ENCODE peak calls at places on chromosomes 7 and 10, in seven cellular contexts. One of them, this sample, is unnamed. For H3K4me1, the result is how much of the 10 kb centered on the place peaks cover.

GRCh38 chr10:109978481-109978880 is 29.3 kb upstream of the ADD3 start:
- DNase-seq in foreskin keratinocyte: no peak
- DNase-seq in CD8-positive, alpha-beta T cell: peak
- DNase-seq in cardiac muscle cell: peak
- DNase-seq in transverse colon: peak
- DNase-seq in ascending aorta: no peak
- DNase-seq in vagina: no peak
- DNase-seq in this sample: peak

GRCh38 chr7:72258074-72258473 is 154.1 kb downstream of the CALN1 start:
- DNase-seq in foreskin keratinocyte: no peak
- DNase-seq in CD8-positive, alpha-beta T cell: no peak
- DNase-seq in cardiac muscle cell: no peak
- DNase-seq in transverse colon: no peak
- DNase-seq in ascending aorta: no peak
- DNase-seq in vagina: no peak
- DNase-seq in this sample: no peak

GRCh38 chr10:8041284-8042031 is 13.0 kb upstream of the GATA3 start:
- DNase-seq in foreskin keratinocyte: no peak
- DNase-seq in CD8-positive, alpha-beta T cell: no peak
- DNase-seq in cardiac muscle cell: no peak
- DNase-seq in transverse colon: no peak
- DNase-seq in ascending aorta: no peak
- DNase-seq in vagina: no peak
- DNase-seq in this sample: no peak

GRCh38 chr10:76435154-76435553 is 1003.7 kb downstream of the LRMDA start:
- DNase-seq in foreskin keratinocyte: no peak
- DNase-seq in CD8-positive, alpha-beta T cell: no peak
- DNase-seq in cardiac muscle cell: no peak
- DNase-seq in transverse colon: no peak
- DNase-seq in ascending aorta: no peak
- DNase-seq in vagina: no peak
- DNase-seq in this sample: no peak

GRCh38 chr7:30225863-30226361 is 58.5 kb upstream of the ZNRF2 start:
- DNase-seq in foreskin keratinocyte: peak
- DNase-seq in CD8-positive, alpha-beta T cell: no peak
- DNase-seq in cardiac muscle cell: peak
- DNase-seq in transverse colon: peak
- DNase-seq in ascending aorta: peak
- DNase-seq in vagina: no peak
- DNase-seq in this sample: no peak

GRCh38 chr10:119872860-119873671 is 423 bp upstream of the MCMBP start:
- DNase-seq in foreskin keratinocyte: peak
- DNase-seq in CD8-positive, alpha-beta T cell: peak
- DNase-seq in cardiac muscle cell: peak
- DNase-seq in transverse colon: peak
- DNase-seq in ascending aorta: peak
- DNase-seq in vagina: no peak
- DNase-seq in this sample: peak

GRCh38 chr7:101832205-101832631 is 14.8 kb downstream of the CUX1 start:
- DNase-seq in foreskin keratinocyte: no peak
- DNase-seq in CD8-positive, alpha-beta T cell: no peak
- DNase-seq in cardiac muscle cell: no peak
- DNase-seq in transverse colon: no peak
- DNase-seq in ascending aorta: no peak
- DNase-seq in vagina: no peak
- DNase-seq in this sample: no peak

GRCh38 chr10:110358869-110359629 is 54.3 kb upstream of the SMNDC1 start:
- DNase-seq in foreskin keratinocyte: peak
- DNase-seq in CD8-positive, alpha-beta T cell: no peak
- DNase-seq in cardiac muscle cell: peak
- DNase-seq in transverse colon: no peak
- DNase-seq in ascending aorta: no peak
- DNase-seq in vagina: no peak
- DNase-seq in this sample: no peak

GRCh38 chr7:30921951-30922401 is 10.3 kb downstream of the AQP1 start:
- DNase-seq in foreskin keratinocyte: no peak
- DNase-seq in CD8-positive, alpha-beta T cell: no peak
- DNase-seq in cardiac muscle cell: no peak
- DNase-seq in transverse colon: peak
- DNase-seq in ascending aorta: no peak
- DNase-seq in vagina: no peak
- DNase-seq in this sample: no peak

GRCh38 chr10:104330168-104331117 is 7.8 kb downstream of the ITPRIP start:
- DNase-seq in foreskin keratinocyte: peak
- DNase-seq in CD8-positive, alpha-beta T cell: no peak
- DNase-seq in cardiac muscle cell: peak
- DNase-seq in transverse colon: peak
- DNase-seq in ascending aorta: no peak
- DNase-seq in vagina: no peak
- DNase-seq in this sample: no peak

GRCh38 chr7:158535079-158535478 is 52.5 kb downstream of the PTPRN2 start:
- DNase-seq in foreskin keratinocyte: no peak
- DNase-seq in CD8-positive, alpha-beta T cell: no peak
- DNase-seq in cardiac muscle cell: no peak
- DNase-seq in transverse colon: no peak
- DNase-seq in ascending aorta: no peak
- DNase-seq in vagina: no peak
- DNase-seq in this sample: no peak

GRCh38 chr10:97733256-97733655 is 3.7 kb upstream of the ZFYVE27 start:
- DNase-seq in foreskin keratinocyte: no peak
- DNase-seq in CD8-positive, alpha-beta T cell: no peak
- DNase-seq in cardiac muscle cell: no peak
- DNase-seq in transverse colon: no peak
- DNase-seq in ascending aorta: no peak
- DNase-seq in vagina: no peak
- DNase-seq in this sample: no peak

GRCh38 chr10:79393924-79394610 is 46.8 kb downstream of the PPIF start:
- DNase-seq in foreskin keratinocyte: no peak
- DNase-seq in CD8-positive, alpha-beta T cell: no peak
- DNase-seq in cardiac muscle cell: no peak
- DNase-seq in transverse colon: peak
- DNase-seq in ascending aorta: no peak
- DNase-seq in vagina: no peak
- DNase-seq in this sample: no peak

GRCh38 chr10:122376364-122376961 is 2.0 kb downstream of the PLEKHA1 start:
- DNase-seq in foreskin keratinocyte: no peak
- DNase-seq in CD8-positive, alpha-beta T cell: no peak
- DNase-seq in cardiac muscle cell: no peak
- DNase-seq in transverse colon: no peak
- DNase-seq in ascending aorta: no peak
- DNase-seq in vagina: no peak
- DNase-seq in this sample: no peak

GRCh38 chr7:1696671-1697498 is 26.8 kb downstream of the ELFN1 start:
- DNase-seq in foreskin keratinocyte: no peak
- DNase-seq in CD8-positive, alpha-beta T cell: no peak
- DNase-seq in cardiac muscle cell: no peak
- DNase-seq in transverse colon: no peak
- DNase-seq in ascending aorta: no peak
- DNase-seq in vagina: no peak
- DNase-seq in this sample: no peak

GRCh38 chr7:155644178-155644970 is at the start of gene RBM33:
- DNase-seq in foreskin keratinocyte: peak
- DNase-seq in CD8-positive, alpha-beta T cell: peak
- DNase-seq in cardiac muscle cell: peak
- DNase-seq in transverse colon: peak
- DNase-seq in ascending aorta: no peak
- DNase-seq in vagina: no peak
- DNase-seq in this sample: peak

GRCh38 chr7:27889800-27890199 is 149.8 kb downstream of the TAX1BP1 start:
- DNase-seq in foreskin keratinocyte: no peak
- DNase-seq in CD8-positive, alpha-beta T cell: no peak
- DNase-seq in cardiac muscle cell: no peak
- DNase-seq in transverse colon: no peak
- DNase-seq in ascending aorta: no peak
- DNase-seq in vagina: no peak
- DNase-seq in this sample: no peak
- H3K4me1 ChIP-seq in foreskin keratinocyte: under half
- H3K4me1 ChIP-seq in CD8-positive, alpha-beta T cell: under half
- H3K4me1 ChIP-seq in cardiac muscle cell: under half
- H3K4me1 ChIP-seq in transverse colon: under half
- H3K4me1 ChIP-seq in ascending aorta: under half
- H3K4me1 ChIP-seq in vagina: under half
- H3K4me1 ChIP-seq in this sample: under half

GRCh38 chr7:100432053-100432452 is 2.4 kb downstream of the MEPCE start:
- DNase-seq in foreskin keratinocyte: no peak
- DNase-seq in CD8-positive, alpha-beta T cell: no peak
- DNase-seq in cardiac muscle cell: no peak
- DNase-seq in transverse colon: no peak
- DNase-seq in ascending aorta: no peak
- DNase-seq in vagina: no peak
- DNase-seq in this sample: no peak
- H3K4me1 ChIP-seq in foreskin keratinocyte: under half
- H3K4me1 ChIP-seq in CD8-positive, alpha-beta T cell: under half
- H3K4me1 ChIP-seq in cardiac muscle cell: under half
- H3K4me1 ChIP-seq in transverse colon: under half
- H3K4me1 ChIP-seq in ascending aorta: under half
- H3K4me1 ChIP-seq in vagina: under half
- H3K4me1 ChIP-seq in this sample: under half

GRCh38 chr7:47471358-47471703 is 110.6 kb downstream of the TNS3 start:
- DNase-seq in foreskin keratinocyte: no peak
- DNase-seq in CD8-positive, alpha-beta T cell: no peak
- DNase-seq in cardiac muscle cell: no peak
- DNase-seq in transverse colon: no peak
- DNase-seq in ascending aorta: no peak
- DNase-seq in vagina: no peak
- DNase-seq in this sample: no peak
- H3K4me1 ChIP-seq in foreskin keratinocyte: under half
- H3K4me1 ChIP-seq in CD8-positive, alpha-beta T cell: under half
- H3K4me1 ChIP-seq in cardiac muscle cell: under half
- H3K4me1 ChIP-seq in transverse colon: half or more
- H3K4me1 ChIP-seq in ascending aorta: under half
- H3K4me1 ChIP-seq in vagina: under half
- H3K4me1 ChIP-seq in this sample: under half

GRCh38 chr7:95594185-95594584 is 2.1 kb downstream of the PDK4 start:
- DNase-seq in foreskin keratinocyte: no peak
- DNase-seq in CD8-positive, alpha-beta T cell: no peak
- DNase-seq in cardiac muscle cell: no peak
- DNase-seq in transverse colon: no peak
- DNase-seq in ascending aorta: no peak
- DNase-seq in vagina: no peak
- DNase-seq in this sample: no peak
- H3K4me1 ChIP-seq in foreskin keratinocyte: under half
- H3K4me1 ChIP-seq in CD8-positive, alpha-beta T cell: under half
- H3K4me1 ChIP-seq in cardiac muscle cell: under half
- H3K4me1 ChIP-seq in transverse colon: under half
- H3K4me1 ChIP-seq in ascending aorta: under half
- H3K4me1 ChIP-seq in vagina: under half
- H3K4me1 ChIP-seq in this sample: under half

This sample was measured in iPS DF 6.9.